ENCODE peak calls at places on chromosomes 6 and 20, in nine cellular contexts. L is HFF-Myc; M is activated T-helper 1 cell treated with anti-CD3 and anti-CD28 coated beads, Interleukin-2, amount 50 U/mL, for 16 hours; F is NCI-H1436 treated with DMSO at 0.1 percent for 48 hours; G is NCI-H1105; X is nephron progenitor cell; T is Kasumi-1; Q is NCI-H345; W is GF-D8. K is an unnamed sample.

GRCh38 chr6:119030759-119031158 is 47.7 kb downstream of the FAM184A start:
- DNase-seq in W (no peak), L (no peak), M (no peak), G (no peak), Q (no peak), T (no peak), X (no peak), F (no peak), K (no peak)

GRCh38 chr6:108838101-108838717 is 10.0 kb upstream of the ARMC2 start:
- DNase-seq in X (peak; percentile 46), L (no peak), G (no peak), T (peak; percentile 11), F (no peak), M (no peak), Q (no peak), W (no peak), K (peak; percentile 65)

GRCh38 chr6:87139236-87139635 is 16.1 kb upstream of the ZNF292 start:
- DNase-seq in T (peak; percentile 63), L (peak; percentile 16), W (peak; percentile 8), G (peak; percentile 23), Q (peak; percentile 65), X (no peak), F (no peak), M (no peak), K (peak; percentile 31)

GRCh38 chr6:112296122-112296521 is 41.8 kb upstream of the LAMA4 start:
- DNase-seq in L (no peak), T (peak; percentile 44), W (no peak), G (no peak), Q (no peak), F (no peak), M (no peak), X (peak; percentile 6), K (peak; percentile 24)

GRCh38 chr6:12092762-12093161 is 80.7 kb downstream of the HIVEP1 start:
- DNase-seq in X (no peak), Q (no peak), T (no peak), W (no peak), M (no peak), F (no peak), L (no peak), G (no peak), K (no peak)

GRCh38 chr6:136403166-136403980 is 113.7 kb upstream of the BCLAF1 start:
- DNase-seq in Q (no peak), G (no peak), X (no peak), M (no peak), T (no peak), L (peak; percentile 42), W (no peak), F (no peak), K (no peak)

GRCh38 chr20:25042531-25043498 is 15.1 kb downstream of the ACSS1 start:
- DNase-seq in F (no peak), M (no peak), G (no peak), W (peak; percentile 94), T (peak; percentile 89), Q (no peak), L (no peak), X (no peak), K (no peak)

GRCh38 chr6:111201764-111202163 is 114.5 kb downstream of the SLC16A10 start:
- DNase-seq in L (no peak), F (no peak), T (peak; percentile 79), W (peak; percentile 53), X (no peak), M (no peak), G (no peak), Q (no peak), K (no peak)

GRCh38 chr6:141677598-141678211 is 455.0 kb upstream of the GJE1 start:
- DNase-seq in Q (peak; percentile 18), X (no peak), M (no peak), T (peak; percentile 52), F (no peak), L (no peak), G (peak; percentile 16), W (no peak), K (no peak)

GRCh38 chr6:123434186-123434585 is 202.6 kb downstream of the TRDN start:
- DNase-seq in X (no peak), W (no peak), G (no peak), T (no peak), M (no peak), Q (no peak), F (no peak), L (no peak), K (no peak)

GRCh38 chr6:132414332-132414731 is 13.1 kb upstream of the MOXD1 start:
- DNase-seq in L (no peak), Q (no peak), M (no peak), W (no peak), T (no peak), X (no peak), F (no peak), G (no peak), K (no peak)

GRCh38 chr20:41669708-41670263 is 51.6 kb upstream of the CHD6 start:
- DNase-seq in Q (no peak), W (no peak), M (no peak), T (no peak), L (no peak), G (no peak), F (no peak), X (no peak), K (no peak)

GRCh38 chr6:143176090-143177021 is 115.7 kb downstream of the AIG1 start:
- DNase-seq in L (peak; percentile 68), Q (no peak), F (no peak), T (no peak), G (no peak), M (no peak), X (no peak), W (no peak), K (no peak)

GRCh38 chr6:126650931-126651330 is 311.0 kb downstream of the CENPW start:
- DNase-seq in G (no peak), Q (no peak), W (no peak), T (no peak), M (no peak), L (no peak), X (no peak), F (no peak), K (no peak)

GRCh38 chr20:21719592-21720214 is 14.2 kb downstream of the PAX1 start:
- DNase-seq in T (peak; percentile 62), W (no peak), Q (peak; percentile 65), G (peak; percentile 73), X (peak; percentile 80), L (peak; percentile 22), F (peak; percentile 15), M (no peak), K (peak; percentile 45)

GRCh38 chr20:37378785-37379598 is 33.1 kb downstream of the SRC start:
- DNase-seq in L (no peak), X (no peak), W (no peak), F (no peak), T (no peak), G (no peak), M (no peak), Q (no peak), K (no peak)

GRCh38 chr6:167093922-167094432 is 28.9 kb upstream of the CCR6 start:
- DNase-seq in G (no peak), M (peak; percentile 44), F (no peak), W (no peak), X (no peak), L (no peak), T (no peak), Q (no peak), K (no peak)

GRCh38 chr6:2324166-2324953 is 79.0 kb upstream of the GMDS start:
- DNase-seq in M (no peak), F (no peak), T (no peak), L (no peak), W (no peak), X (no peak), Q (no peak), G (no peak), K (no peak)

GRCh38 chr20:2804921-2805681 is 4.7 kb upstream of the CPXM1 start:
- DNase-seq in W (no peak), F (no peak), M (no peak), L (no peak), Q (no peak), X (peak; percentile 53), T (no peak), G (no peak), K (no peak)

K was measured in WERI-Rb-1.